ENCODE peak calls at places on chromosomes 1 and 21, in ten cellular contexts. F, S, X, Y, U, Z, H, D, V and R are unnamed samples.
A peak's percentile ranks its signal among the peaks of the same experiment; 100 is the strongest.

GRCh38 chr1:233032916-233033315 is 82.5 kb downstream of the NTPCR start:
- DNase-seq in S (no peak), Y (no peak), F (no peak), D (no peak), X (no peak), H (no peak), U (no peak), V (no peak), Z (no peak), R (no peak)

GRCh38 chr1:158818560-158818959 is 12.6 kb upstream of the MNDA start:
- DNase-seq in H (no peak), X (no peak), F (no peak), V (no peak), U (no peak), D (no peak), S (no peak), Z (no peak), Y (no peak), R (no peak)

GRCh38 chr1:17603091-17603841 is 63.8 kb downstream of the ARHGEF10L start:
- DNase-seq in H (no peak), X (no peak), V (no peak), Z (no peak), U (no peak), F (no peak), Y (no peak), S (no peak), D (no peak), R (no peak)

GRCh38 chr1:160204526-160205241 is 500 bp upstream of the PEA15 start:
- DNase-seq in F (no peak), U (peak; percentile 68), Z (no peak), S (no peak), H (peak; percentile 26), V (no peak), D (no peak), Y (no peak), X (no peak), R (no peak)

GRCh38 chr1:67726224-67726623 is 41.2 kb downstream of the GADD45A start:
- DNase-seq in H (no peak), U (no peak), F (no peak), D (no peak), V (no peak), S (no peak), Z (peak; percentile 59), Y (peak; percentile 78), X (no peak), R (no peak)

GRCh38 chr21:34204481-34205439 is 131.4 kb downstream of the MRPS6 start:
- DNase-seq in H (no peak), F (peak; percentile 59), U (no peak), X (no peak), D (no peak), Z (no peak), V (no peak), S (no peak), Y (no peak), R (no peak)

GRCh38 chr1:105100102-105100501 is 1350.4 kb downstream of the AMY1C start:
- DNase-seq in Y (no peak), X (no peak), S (no peak), H (no peak), D (no peak), Z (no peak), V (no peak), F (no peak), U (no peak), R (no peak)

GRCh38 chr1:153565529-153566374 is at the start of gene S100A2:
- DNase-seq in U (no peak), Z (peak; percentile 77), D (peak; percentile 67), X (no peak), F (no peak), V (peak; percentile 91), S (peak; percentile 71), H (no peak), Y (peak; percentile 84), R (peak; percentile 99)

DNA sequence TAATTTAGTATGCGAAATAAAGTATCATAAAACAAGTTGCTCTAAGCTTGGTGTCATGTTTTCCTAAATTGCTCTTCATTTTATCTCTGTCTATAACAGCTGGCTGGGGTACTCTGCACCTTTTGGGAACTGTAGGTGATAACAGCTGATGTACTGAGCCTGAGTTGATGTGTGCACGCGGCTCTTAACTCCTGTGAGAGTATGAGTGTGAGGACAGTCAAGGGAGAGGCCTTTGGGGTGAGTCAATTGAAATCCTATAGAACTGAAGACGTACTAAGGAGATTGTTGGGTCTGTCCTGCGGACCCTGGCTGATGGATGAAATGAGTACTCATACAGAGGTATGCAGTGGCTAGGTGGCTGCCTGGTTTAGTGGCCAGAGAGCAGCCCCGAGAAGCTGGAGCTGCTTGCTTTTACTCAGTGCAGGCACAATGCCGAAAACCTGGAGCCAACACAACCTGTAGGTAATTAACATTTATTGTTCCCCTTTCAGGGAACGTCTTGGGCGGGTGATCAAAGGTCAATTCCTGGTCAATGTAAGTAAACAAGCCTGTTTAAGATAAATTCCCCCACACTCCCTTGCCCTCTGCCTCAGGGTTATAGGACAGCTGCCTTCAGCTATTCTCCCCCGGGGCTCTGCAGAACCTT is 188.5 kb downstream of the PRDM2 start:
- DNase-seq in Y (no peak), S (no peak), Z (no peak), X (no peak), D (no peak), F (no peak), V (no peak), H (no peak), U (no peak), R (no peak)
- H3K27ac ChIP-seq in Y (no peak overlapping the region), S (no peak overlapping the region), Z (no peak overlapping the region), X (no peak overlapping the region), D (no peak overlapping the region), F (no peak overlapping the region), V (no peak overlapping the region), H (no peak overlapping the region), U (no peak overlapping the region), R (no peak overlapping the region)

DNA sequence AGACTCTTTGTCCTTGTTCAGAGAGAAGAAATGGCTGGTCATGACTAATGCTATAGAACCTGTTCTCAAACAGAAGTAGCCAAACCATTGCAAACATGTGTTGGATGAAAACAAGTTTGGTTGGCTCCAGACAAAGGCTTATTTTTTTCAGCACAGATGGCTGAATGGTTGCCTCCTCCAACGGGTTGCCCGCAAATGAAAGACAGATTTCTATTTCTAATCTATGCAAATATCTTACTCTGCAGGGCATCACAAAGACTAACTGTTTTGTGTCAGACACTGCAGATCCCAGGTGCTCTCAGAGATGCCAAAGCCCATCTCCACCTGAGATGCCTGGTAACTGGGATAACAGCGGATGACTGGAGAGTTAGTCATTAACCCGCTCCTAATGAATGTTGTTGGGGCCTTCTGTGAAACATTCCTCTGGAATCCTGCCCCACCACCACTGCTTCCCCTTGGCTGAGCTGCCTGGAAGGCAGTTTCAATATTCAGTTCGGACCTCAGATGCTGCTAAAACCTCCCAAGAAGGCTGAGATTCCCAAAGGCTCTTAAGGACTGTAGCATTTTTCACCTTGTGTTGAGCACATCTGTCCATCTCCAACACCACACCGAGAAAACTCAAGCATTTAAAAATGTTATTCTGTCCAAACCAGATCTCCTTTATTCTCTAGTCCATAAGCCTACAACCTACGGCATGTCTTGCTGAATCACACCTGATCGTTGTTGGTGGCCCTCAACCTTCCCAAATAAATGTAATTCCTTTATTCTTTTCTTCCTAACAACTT is 104.4 kb downstream of the PTPN14 start:
- DNase-seq in X (no peak), H (no peak), S (peak; percentile 44), D (no peak), V (peak; percentile 59), Y (peak; percentile 88), U (peak; percentile 70), F (peak; percentile 46), Z (peak; percentile 89), R (peak; percentile 84)
- H3K27ac ChIP-seq in X (no peak overlapping the region), H (no peak overlapping the region), S (no peak overlapping the region), D (peak overlapping the region; percentile 60), V (peak overlapping the region; percentile 49), Y (peak overlapping the region; percentile 88), U (peak overlapping the region; percentile 1), F (peak overlapping the region; percentile 61), Z (peak overlapping the region; percentile 93), R (peak overlapping the region; percentile 92)

GRCh38 chr1:1109743-1110142 is 6.1 kb downstream of the C1orf159 start:
- DNase-seq in F (no peak), Y (peak; percentile 36), X (no peak), S (no peak), H (no peak), U (no peak), V (peak; percentile 37), D (no peak), Z (no peak), R (no peak)

GRCh38 chr1:1111516-1112236 is 4.2 kb downstream of the C1orf159 start:
- DNase-seq in H (no peak), S (no peak), D (no peak), U (no peak), X (no peak), F (no peak), Y (no peak), Z (no peak), V (peak; percentile 58), R (no peak)

GRCh38 chr1:1114431-1114830 is 1.5 kb downstream of the C1orf159 start:
- DNase-seq in H (no peak), D (no peak), Y (no peak), Z (no peak), S (no peak), F (no peak), V (peak; percentile 59), X (no peak), U (no peak), R (no peak)

GRCh38 chr1:1112237-1112985 is 3.5 kb downstream of the C1orf159 start:
- DNase-seq in V (peak; percentile 44), S (no peak), Z (no peak), Y (no peak), U (no peak), H (no peak), F (no peak), D (no peak), X (no peak), R (no peak)

GRCh38 chr1:1110561-1110971 is 5.3 kb downstream of the C1orf159 start:
- DNase-seq in X (no peak), Y (no peak), V (peak; percentile 66), S (no peak), U (no peak), D (no peak), F (no peak), H (no peak), Z (no peak), R (no peak)
- H3K27ac ChIP-seq in X (no peak overlapping the region), Y (no peak overlapping the region), V (no peak overlapping the region), S (no peak overlapping the region), U (no peak overlapping the region), D (no peak overlapping the region), F (no peak overlapping the region), H (no peak overlapping the region), Z (no peak overlapping the region), R (no peak overlapping the region)

DNA sequence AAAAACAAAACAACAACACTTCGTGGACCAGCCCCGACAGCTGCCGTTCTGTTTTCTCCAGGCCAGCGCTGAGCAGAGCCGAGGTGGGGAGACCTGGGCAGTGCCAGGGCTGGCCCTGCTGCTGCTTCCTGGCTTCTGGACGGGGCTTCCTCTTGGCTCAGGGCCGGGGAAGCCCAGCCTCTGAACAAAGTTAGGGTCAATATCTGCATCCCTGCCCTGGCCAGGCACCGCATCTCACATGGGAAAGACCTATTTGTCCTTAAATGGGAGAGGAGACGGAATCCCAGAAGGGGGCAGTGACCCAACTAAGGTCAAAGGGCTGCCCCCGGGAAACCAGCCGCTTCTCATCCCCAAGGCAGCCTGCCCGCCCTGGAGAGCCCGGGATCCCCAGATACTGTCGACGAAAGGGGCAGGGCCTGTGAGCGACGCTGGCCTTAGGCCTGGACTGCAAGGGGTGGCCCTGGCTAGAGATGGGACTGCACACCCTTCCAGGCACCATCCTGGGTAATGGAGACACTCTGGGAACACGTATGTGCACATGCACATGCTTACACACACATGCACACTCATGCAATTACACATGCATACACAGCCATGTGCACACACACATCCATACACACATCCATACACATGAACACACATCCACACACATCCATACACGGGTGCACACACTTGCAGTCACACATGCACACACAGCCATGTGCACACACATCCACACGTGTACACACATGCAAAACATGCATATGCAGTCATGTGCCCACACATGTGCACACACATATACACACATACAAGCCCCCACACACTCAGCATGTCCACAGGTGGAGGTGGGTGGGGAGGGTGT is 22.1 kb upstream of the POFUT2 start:
- DNase-seq in V (peak; percentile 78), Z (no peak), Y (peak; percentile 83), X (no peak), S (peak; percentile 55), D (no peak), F (no peak), H (no peak), U (no peak), R (no peak)
- H3K27ac ChIP-seq in V (peak overlapping the region; percentile 76), Z (peak overlapping the region; percentile 98), Y (peak overlapping the region; percentile 84), X (no peak overlapping the region), S (peak overlapping the region; percentile 7), D (peak overlapping the region; percentile 25), F (no peak overlapping the region), H (peak overlapping the region; percentile 59), U (no peak overlapping the region), R (no peak overlapping the region)